ENCODE peak calls at places on chromosomes 4 and X, in six cellular contexts. R, X, V, K, M and E are unnamed samples.

GRCh38 chrX:57119416-57119815 is 1.9 kb downstream of the SPIN2B start:
- DNase-seq in R (no peak), X (no peak), V (no peak), K (no peak), M (no peak), E (no peak)

GRCh38 chr4:84995386-84995785 is 28.9 kb upstream of the WDFY3 start:
- DNase-seq in R (no peak), X (no peak), V (no peak), K (no peak), M (no peak), E (peak)

GRCh38 chr4:39256436-39256835 is 74.1 kb downstream of the WDR19 start:
- DNase-seq in R (no peak), X (no peak), V (no peak), K (peak), M (no peak), E (no peak)

GRCh38 chr4:107050525-107051135 is 14.5 kb upstream of the DKK2 start:
- DNase-seq in R (no peak), X (no peak), V (no peak), K (peak), M (no peak), E (peak)

GRCh38 chrX:38929966-38930421 is 128.7 kb downstream of the MID1IP1 start:
- DNase-seq in R (no peak), X (no peak), V (no peak), K (peak), M (no peak), E (peak)

GRCh38 chrX:150254909-150255308 is 108.2 kb upstream of the MAMLD1 start:
- DNase-seq in R (no peak), X (no peak), V (no peak), K (no peak), M (no peak), E (no peak)

GRCh38 chr4:36280555-36280954 is 861 bp upstream of the DTHD1 start:
- DNase-seq in R (no peak), X (no peak), V (no peak), K (no peak), M (no peak), E (no peak)

GRCh38 chrX:2935364-2935748 is 6.2 kb upstream of the ARSD start:
- DNase-seq in R (no peak), X (no peak), V (peak), K (no peak), M (no peak), E (no peak)

GRCh38 chr4:132387060-132387459 is 762.0 kb upstream of the PCDH10 start:
- DNase-seq in R (no peak), X (no peak), V (no peak), K (no peak), M (no peak), E (no peak)

GRCh38 chrX:153766098-153766817 is 2.2 kb downstream of the PLXNB3 start:
- DNase-seq in R (no peak), X (no peak), V (peak), K (peak), M (peak), E (peak)

GRCh38 chr4:166290426-166290825 is 417.4 kb downstream of the TLL1 start:
- DNase-seq in R (no peak), X (no peak), V (no peak), K (no peak), M (no peak), E (no peak)

GRCh38 chr4:81913427-81913878 is 441.7 kb upstream of the RASGEF1B start:
- DNase-seq in R (no peak), X (no peak), V (peak), K (peak), M (peak), E (peak)

GRCh38 chrX:74534569-74535038 is 79.8 kb downstream of the RLIM start:
- DNase-seq in R (no peak), X (no peak), V (no peak), K (peak), M (no peak), E (no peak)

GRCh38 chrX:43139645-43140044 is 361.7 kb upstream of the PPP1R2C start:
- DNase-seq in R (no peak), X (no peak), V (no peak), K (no peak), M (no peak), E (no peak)

GRCh38 chr4:124118061-124118460 is 594.5 kb downstream of the ANKRD50 start:
- DNase-seq in R (no peak), X (no peak), V (no peak), K (no peak), M (no peak), E (no peak)

GRCh38 chrX:136130931-136131843 is 16.1 kb upstream of the FHL1 start:
- DNase-seq in R (no peak), X (no peak), V (peak), K (peak), M (no peak), E (peak)

GRCh38 chr4:142265536-142265935 is 580.6 kb downstream of the INPP4B start:
- DNase-seq in R (no peak), X (no peak), V (no peak), K (peak), M (no peak), E (peak)

GRCh38 chrX:44035576-44035975 is 62.4 kb upstream of the NDP start:
- DNase-seq in R (no peak), X (no peak), V (no peak), K (no peak), M (no peak), E (no peak)

GRCh38 chrX:42567268-42567667 is 210.7 kb downstream of the PPP1R2C start:
- DNase-seq in R (no peak), X (no peak), V (no peak), K (no peak), M (no peak), E (peak)

GRCh38 chr4:31741321-31741720 is 1021.2 kb downstream of the PCDH7 start:
- DNase-seq in R (no peak), X (no peak), V (peak), K (no peak), M (no peak), E (no peak)

GRCh38 chr4:177611974-177612664 is 169.9 kb upstream of the AGA start:
- DNase-seq in R (no peak), X (no peak), V (no peak), K (no peak), M (no peak), E (no peak)

GRCh38 chr4:40055379-40055872 is 1.2 kb upstream of the N4BP2 start:
- DNase-seq in R (peak), X (no peak), V (peak), K (peak), M (no peak), E (no peak)

GRCh38 chrX:101736651-101737050 is 77.0 kb upstream of the ARMCX2 start:
- DNase-seq in R (no peak), X (no peak), V (no peak), K (no peak), M (no peak), E (no peak)